ENCODE peak calls at places on chromosome 21, in six cellular contexts. A, N, U, Q, V and Y are unnamed samples.

GRCh38 chr21:35367558-35367957 is 318.5 kb upstream of the RUNX1 start:
- DNase-seq in V (no peak), Q (no peak), A (no peak), N (no peak), U (no peak), Y (no peak)

GRCh38 chr21:38082936-38083335 is 166.7 kb upstream of the KCNJ6 start:
- DNase-seq in U (no peak), A (no peak), N (no peak), Q (no peak), V (no peak), Y (no peak)

GRCh38 chr21:46011267-46011967 is 29.8 kb downstream of the COL6A1 start:
- DNase-seq in Q (no peak), A (no peak), N (no peak), U (no peak), V (no peak), Y (no peak)

GRCh38 chr21:27400045-27400444 is 433.2 kb upstream of the ADAMTS5 start:
- DNase-seq in A (no peak), N (no peak), U (no peak), Q (no peak), V (no peak), Y (no peak)

GRCh38 chr21:45015469-45015860 is 58.9 kb upstream of the ADARB1 start:
- DNase-seq in Q (no peak), V (no peak), A (no peak), U (no peak), N (peak; percentile 18), Y (no peak)

GRCh38 chr21:18147678-18148077 is 97.0 kb upstream of the CHODL start:
- DNase-seq in A (no peak), N (no peak), Q (no peak), V (no peak), U (no peak), Y (no peak)

GRCh38 chr21:34526618-34527290 is 14.7 kb upstream of the KCNE1 start:
- DNase-seq in Q (peak; percentile 96), N (peak; percentile 85), V (no peak), A (peak; percentile 100), U (peak; percentile 100), Y (peak; percentile 84)

GRCh38 chr21:32317726-32318125 is 19.1 kb downstream of the MRAP start:
- DNase-seq in A (no peak), V (no peak), U (no peak), Q (no peak), N (no peak), Y (no peak)

GRCh38 chr21:45317401-45318145 is 29.9 kb upstream of the POFUT2 start:
- DNase-seq in N (peak; percentile 22), A (peak; percentile 63), U (peak; percentile 86), Q (no peak), V (no peak), Y (peak; percentile 44)

GRCh38 chr21:18522181-18522771 is 118.7 kb upstream of the TMPRSS15 start:
- DNase-seq in U (no peak), N (no peak), A (peak; percentile 8), V (no peak), Q (peak; percentile 31), Y (no peak)